ENCODE peak calls at places on chromosomes 5 and 9, in six cellular contexts. Q is SK-N-SH, P is endothelial cell, X is RWPE1, N is brain microvascular endothelial cell, B is nephron progenitor cell. R is an unnamed sample.

GRCh38 chr5:53003144-53003543 is 14.0 kb downstream of the ITGA2 start:
- DNase-seq in N (no peak), X (no peak), Q (no peak), B (no peak), P (no peak), R (no peak)

GRCh38 chr9:70902171-70902570 is 219.2 kb downstream of the TRPM3 start:
- DNase-seq in N (peak; percentile 43), X (no peak), Q (no peak), P (no peak), B (no peak), R (no peak)

GRCh38 chr9:81737871-81738507 is 48.6 kb upstream of the TLE1 start:
- DNase-seq in N (peak; percentile 95), X (peak; percentile 62), B (no peak), Q (no peak), P (no peak), R (no peak)

GRCh38 chr9:127835930-127836586 is 18.4 kb downstream of the ENG start:
- DNase-seq in N (peak; percentile 82), Q (no peak), X (no peak), B (no peak), P (no peak), R (no peak)

GRCh38 chr9:138022121-138022741 is 144.6 kb downstream of the CACNA1B start:
- DNase-seq in Q (peak; percentile 22), P (peak; percentile 66), N (no peak), B (peak; percentile 51), X (no peak), R (peak; percentile 72)

GRCh38 chr5:136137497-136138220 is 5.0 kb downstream of the SMAD5 start:
- DNase-seq in N (no peak), X (peak; percentile 45), Q (no peak), B (no peak), P (no peak), R (no peak)

GRCh38 chr9:13707635-13708410 is 428.3 kb upstream of the MPDZ start:
- DNase-seq in X (peak; percentile 13), B (no peak), Q (no peak), P (no peak), N (peak; percentile 79), R (no peak)

GRCh38 chr9:3999706-4000105 is 300.2 kb downstream of the GLIS3 start:
- DNase-seq in X (no peak), B (no peak), P (no peak), N (no peak), Q (no peak), R (no peak)

GRCh38 chr9:6689893-6690634 is 44.5 kb upstream of the GLDC start:
- DNase-seq in B (no peak), N (no peak), P (no peak), Q (no peak), X (no peak), R (no peak)

GRCh38 chr9:127767909-127768331 is 10.5 kb downstream of the SH2D3C start:
- DNase-seq in P (peak; percentile 47), B (peak; percentile 73), X (no peak), N (peak; percentile 15), Q (peak; percentile 57), R (peak; percentile 51)

GRCh38 chr5:88829053-88829452 is 53.9 kb downstream of the MEF2C start:
- DNase-seq in N (peak; percentile 12), P (no peak), B (no peak), X (no peak), Q (no peak), R (no peak)

GRCh38 chr9:137129456-137130175 is 9.3 kb upstream of the GRIN1 start:
- DNase-seq in P (peak; percentile 83), B (peak; percentile 84), Q (peak; percentile 96), N (peak; percentile 86), X (peak; percentile 96), R (peak; percentile 91)

GRCh38 chr9:137055385-137056364 is 1.8 kb upstream of the ENTPD2 start:
- DNase-seq in B (no peak), Q (peak; percentile 94), P (no peak), X (peak; percentile 53), N (no peak), R (no peak)

GRCh38 chr9:133852476-133852875 is 114.3 kb upstream of the SARDH start:
- DNase-seq in N (no peak), X (no peak), Q (no peak), P (no peak), B (no peak), R (no peak)

GRCh38 chr9:7656648-7657047 is 142.9 kb downstream of the DMAC1 start:
- DNase-seq in Q (no peak), B (no peak), N (no peak), X (no peak), P (no peak), R (no peak)

GRCh38 chr5:153350192-153350883 is 140.1 kb upstream of the GRIA1 start:
- DNase-seq in Q (no peak), N (no peak), P (no peak), X (no peak), B (no peak), R (no peak)

GRCh38 chr9:21615446-21615845 is 133.3 kb upstream of the IFNE start:
- DNase-seq in Q (no peak), N (no peak), B (no peak), X (no peak), P (no peak), R (no peak)

GRCh38 chr5:142697356-142697807 is 11.5 kb upstream of the FGF1 start:
- DNase-seq in B (no peak), X (no peak), P (no peak), Q (no peak), N (peak; percentile 81), R (no peak)

GRCh38 chr5:173395257-173395932 is 67.2 kb upstream of the STC2 start:
- DNase-seq in X (peak; percentile 43), B (no peak), N (peak; percentile 85), Q (no peak), P (no peak), R (no peak)

GRCh38 chr9:21904371-21904770 is 89.8 kb downstream of the CDKN2A start:
- DNase-seq in X (no peak), Q (no peak), B (no peak), N (peak; percentile 74), P (no peak), R (no peak)

GRCh38 chr9:78396087-78396486 is 99.2 kb downstream of the PSAT1 start:
- DNase-seq in X (no peak), N (no peak), B (no peak), Q (no peak), P (no peak), R (no peak)

GRCh38 chr9:125343518-125344284 is 82.1 kb downstream of the GAPVD1 start:
- DNase-seq in Q (no peak), N (peak; percentile 69), B (no peak), X (no peak), P (no peak), R (no peak)

GRCh38 chr9:33190021-33190420 is 22.9 kb upstream of the B4GALT1 start:
- DNase-seq in Q (no peak), X (no peak), B (no peak), N (no peak), P (no peak), R (no peak)

GRCh38 chr9:127546125-127546832 is 65.8 kb upstream of the STXBP1 start:
- DNase-seq in N (no peak), B (no peak), Q (no peak), X (no peak), P (no peak), R (no peak)

GRCh38 chr5:107523019-107523680 is 147.6 kb downstream of the EFNA5 start:
- DNase-seq in Q (no peak), X (no peak), P (no peak), N (no peak), B (no peak), R (no peak)

GRCh38 chr9:85872444-85872843 is 68.5 kb upstream of the NAA35 start:
- DNase-seq in N (no peak), P (no peak), X (no peak), B (no peak), Q (no peak), R (no peak)

GRCh38 chr9:134443169-134444039 is 117.1 kb downstream of the RXRA start:
- DNase-seq in N (peak; percentile 65), P (peak; percentile 80), B (peak; percentile 81), X (peak; percentile 99), Q (peak; percentile 94), R (peak; percentile 87)

GRCh38 chr5:62653864-62654575 is 75.4 kb downstream of the LRRC70 start:
- DNase-seq in X (no peak), N (no peak), P (no peak), Q (no peak), B (no peak), R (no peak)

GRCh38 chr9:14710804-14711203 is 11.7 kb downstream of the CER1 start:
- DNase-seq in X (peak; percentile 8), B (no peak), Q (no peak), N (peak; percentile 73), P (no peak), R (no peak)

GRCh38 chr9:36962721-36963120 is 71.3 kb downstream of the PAX5 start:
- DNase-seq in Q (no peak), X (no peak), N (no peak), P (no peak), B (no peak), R (no peak)

GRCh38 chr9:14179449-14179848 is 134.5 kb downstream of the NFIB start:
- DNase-seq in B (no peak), X (peak; percentile 8), Q (no peak), N (no peak), P (no peak), R (no peak)

GRCh38 chr9:23587433-23587832 is 238.6 kb downstream of the ELAVL2 start:
- DNase-seq in X (no peak), B (no peak), N (no peak), Q (no peak), P (no peak), R (no peak)

GRCh38 chr5:36854402-36855140 is 22.0 kb upstream of the NIPBL start:
- DNase-seq in B (no peak), P (no peak), N (no peak), Q (peak; percentile 4), X (no peak), R (no peak)

GRCh38 chr9:19405771-19406170 is 3.0 kb upstream of the ACER2 start:
- DNase-seq in P (no peak), B (no peak), N (no peak), Q (no peak), X (no peak), R (no peak)
- TF ChIP-seq CTCF in P (no peak), B (no peak), N (no peak), Q (no peak), X (no peak), R (no peak)

DNA sequence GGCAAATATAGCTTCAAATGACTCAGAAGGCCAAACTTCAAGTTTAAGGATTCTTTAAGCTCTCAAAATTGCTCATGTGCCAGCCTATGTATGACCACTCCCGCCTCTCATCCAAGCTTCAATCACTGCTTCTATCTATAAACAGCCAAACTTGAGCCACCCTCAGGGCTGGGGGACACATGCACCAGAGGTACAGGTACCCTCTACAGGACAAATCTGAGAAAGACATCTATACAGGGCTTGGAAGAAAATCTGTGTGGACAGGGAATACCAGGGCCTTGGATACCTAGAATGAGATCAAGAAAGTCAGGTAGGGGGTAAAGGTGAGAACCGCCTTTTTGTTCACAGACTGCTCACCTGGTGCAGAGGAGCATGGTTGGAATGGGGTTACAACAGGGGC is 217.9 kb downstream of the ATPSCKMT start:
- DNase-seq in B (no peak), N (no peak), Q (no peak), P (no peak), X (no peak), R (no peak)
- TF ChIP-seq CTCF in B (no peak), N (no peak), Q (no peak), P (no peak), X (no peak), R (no peak)

GRCh38 chr5:104347119-104347708 is 784.6 kb upstream of the NUDT12 start:
- DNase-seq in X (no peak), N (peak; percentile 22), B (no peak), P (no peak), Q (no peak), R (no peak)
- TF ChIP-seq CTCF in X (peak; percentile 33), N (peak; percentile 20), B (peak; percentile 22), P (no peak), Q (peak; percentile 60), R (peak; percentile 38)

GRCh38 chr5:59038169-59039002 is 455.5 kb downstream of the RAB3C start:
- DNase-seq in N (no peak), P (no peak), B (no peak), Q (no peak), X (no peak), R (no peak)
- TF ChIP-seq CTCF in N (no peak), P (no peak), B (no peak), Q (no peak), X (no peak), R (no peak)